ENCODE peak calls at places on chromosomes 11 and 22, in five cellular contexts. One of them, this sample, is unnamed.

GRCh38 chr11:10617551-10617950 is 49.1 kb upstream of the LYVE1 start:
- DNase-seq in suprapubic skin: no peak
- DNase-seq in transverse colon: no peak
- DNase-seq in H1: no peak
- DNase-seq in breast epithelium: no peak
- DNase-seq in this sample: no peak

GRCh38 chr11:118913411-118914125 is 12.2 kb downstream of the BCL9L start:
- DNase-seq in breast epithelium: no peak
- DNase-seq in suprapubic skin: no peak
- DNase-seq in H1: no peak
- DNase-seq in transverse colon: no peak
- DNase-seq in this sample: no peak

GRCh38 chr22:49216579-49216978 is 611.1 kb downstream of the BRD1 start:
- DNase-seq in breast epithelium: peak; percentile 37
- DNase-seq in suprapubic skin: peak; percentile 25
- DNase-seq in transverse colon: peak; percentile 1
- DNase-seq in H1: no peak
- DNase-seq in this sample: no peak

GRCh38 chr11:110892741-110893285 is 180.6 kb upstream of the ARHGAP20 start:
- DNase-seq in H1: no peak
- DNase-seq in transverse colon: no peak
- DNase-seq in breast epithelium: no peak
- DNase-seq in suprapubic skin: no peak
- DNase-seq in this sample: no peak

GRCh38 chr22:29225422-29226090 is 19.9 kb downstream of the EMID1 start:
- DNase-seq in suprapubic skin: peak; percentile 82
- DNase-seq in transverse colon: peak; percentile 33
- DNase-seq in breast epithelium: no peak
- DNase-seq in H1: no peak
- DNase-seq in this sample: no peak

GRCh38 chr11:111206472-111206871 is 39.1 kb upstream of the POU2AF2 start:
- DNase-seq in H1: no peak
- DNase-seq in transverse colon: no peak
- DNase-seq in suprapubic skin: no peak
- DNase-seq in breast epithelium: no peak
- DNase-seq in this sample: no peak

GRCh38 chr11:17703951-17704350 is 15.4 kb upstream of the MYOD1 start:
- DNase-seq in H1: no peak
- DNase-seq in breast epithelium: no peak
- DNase-seq in suprapubic skin: no peak
- DNase-seq in transverse colon: no peak
- DNase-seq in this sample: no peak

GRCh38 chr11:7486731-7487130 is 1.4 kb downstream of the OLFML1 start:
- DNase-seq in breast epithelium: no peak
- DNase-seq in suprapubic skin: no peak
- DNase-seq in transverse colon: no peak
- DNase-seq in H1: no peak
- DNase-seq in this sample: no peak

GRCh38 chr11:61134801-61135257 is 26.4 kb downstream of the VPS37C start:
- DNase-seq in H1: no peak
- DNase-seq in transverse colon: no peak
- DNase-seq in breast epithelium: no peak
- DNase-seq in suprapubic skin: no peak
- DNase-seq in this sample: no peak

GRCh38 chr11:101299210-101299609 is 169.6 kb upstream of the PGR start:
- DNase-seq in H1: no peak
- DNase-seq in suprapubic skin: no peak
- DNase-seq in breast epithelium: no peak
- DNase-seq in transverse colon: no peak
- DNase-seq in this sample: no peak

GRCh38 chr22:17705565-17706450 is 67.3 kb downstream of the BCL2L13 start:
- DNase-seq in suprapubic skin: no peak
- DNase-seq in H1: no peak
- DNase-seq in transverse colon: no peak
- DNase-seq in breast epithelium: no peak
- DNase-seq in this sample: no peak

GRCh38 chr11:93547028-93547427 is 3.8 kb upstream of the SMCO4 start:
- DNase-seq in H1: no peak
- DNase-seq in suprapubic skin: no peak
- DNase-seq in breast epithelium: no peak
- DNase-seq in transverse colon: no peak
- DNase-seq in this sample: no peak

GRCh38 chr11:42870480-42870879 is 441.3 kb upstream of the API5 start:
- DNase-seq in H1: no peak
- DNase-seq in suprapubic skin: no peak
- DNase-seq in transverse colon: no peak
- DNase-seq in breast epithelium: no peak
- DNase-seq in this sample: no peak

GRCh38 chr22:38074181-38075104 is 9.5 kb downstream of the SLC16A8 start:
- DNase-seq in H1: peak; percentile 87
- DNase-seq in transverse colon: no peak
- DNase-seq in suprapubic skin: no peak
- DNase-seq in breast epithelium: no peak
- DNase-seq in this sample: no peak

GRCh38 chr11:44632466-44633123 is 67.1 kb downstream of the CD82 start:
- DNase-seq in transverse colon: peak; percentile 29
- DNase-seq in H1: peak; percentile 57
- DNase-seq in suprapubic skin: no peak
- DNase-seq in breast epithelium: no peak
- DNase-seq in this sample: no peak

DNA sequence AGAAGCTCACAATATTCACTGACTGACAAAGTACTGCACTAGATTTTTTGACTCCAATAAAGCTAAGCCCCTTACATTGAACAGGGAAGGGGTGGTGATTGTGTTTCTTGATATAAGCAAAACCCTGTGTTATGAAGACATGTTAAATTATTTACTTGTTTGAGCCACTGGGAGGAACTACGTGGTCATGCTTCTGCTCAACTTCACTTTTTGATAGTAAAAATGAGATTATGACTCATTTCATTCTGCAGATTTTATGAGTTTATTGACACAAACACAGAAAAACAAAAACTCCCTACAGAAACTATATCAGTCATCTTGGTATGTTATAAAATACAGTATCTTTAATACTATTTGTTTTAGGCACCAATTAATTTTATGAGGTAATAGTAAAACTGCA is 124.7 kb downstream of the CADM1 start:
- DNase-seq in breast epithelium: no peak
- DNase-seq in transverse colon: no peak
- DNase-seq in H1: no peak
- DNase-seq in suprapubic skin: no peak
- DNase-seq in this sample: no peak
- TF ChIP-seq CTCF in breast epithelium: no peak
- TF ChIP-seq CTCF in transverse colon: no peak
- TF ChIP-seq CTCF in H1: no peak
- TF ChIP-seq CTCF in suprapubic skin: no peak
- TF ChIP-seq CTCF in this sample: no peak

GRCh38 chr11:1153951-1154487 is 3.7 kb upstream of the MUC5AC start:
- DNase-seq in breast epithelium: peak; percentile 47
- DNase-seq in H1: no peak
- DNase-seq in transverse colon: peak; percentile 35
- DNase-seq in suprapubic skin: peak; percentile 59
- DNase-seq in this sample: peak; percentile 96
- TF ChIP-seq POLR2AphosphoS5 in breast epithelium: no peak
- TF ChIP-seq POLR2AphosphoS5 in H1: no peak
- TF ChIP-seq POLR2AphosphoS5 in transverse colon: no peak
- TF ChIP-seq POLR2AphosphoS5 in suprapubic skin: no peak
- TF ChIP-seq POLR2AphosphoS5 in this sample: peak; percentile 98

DNA sequence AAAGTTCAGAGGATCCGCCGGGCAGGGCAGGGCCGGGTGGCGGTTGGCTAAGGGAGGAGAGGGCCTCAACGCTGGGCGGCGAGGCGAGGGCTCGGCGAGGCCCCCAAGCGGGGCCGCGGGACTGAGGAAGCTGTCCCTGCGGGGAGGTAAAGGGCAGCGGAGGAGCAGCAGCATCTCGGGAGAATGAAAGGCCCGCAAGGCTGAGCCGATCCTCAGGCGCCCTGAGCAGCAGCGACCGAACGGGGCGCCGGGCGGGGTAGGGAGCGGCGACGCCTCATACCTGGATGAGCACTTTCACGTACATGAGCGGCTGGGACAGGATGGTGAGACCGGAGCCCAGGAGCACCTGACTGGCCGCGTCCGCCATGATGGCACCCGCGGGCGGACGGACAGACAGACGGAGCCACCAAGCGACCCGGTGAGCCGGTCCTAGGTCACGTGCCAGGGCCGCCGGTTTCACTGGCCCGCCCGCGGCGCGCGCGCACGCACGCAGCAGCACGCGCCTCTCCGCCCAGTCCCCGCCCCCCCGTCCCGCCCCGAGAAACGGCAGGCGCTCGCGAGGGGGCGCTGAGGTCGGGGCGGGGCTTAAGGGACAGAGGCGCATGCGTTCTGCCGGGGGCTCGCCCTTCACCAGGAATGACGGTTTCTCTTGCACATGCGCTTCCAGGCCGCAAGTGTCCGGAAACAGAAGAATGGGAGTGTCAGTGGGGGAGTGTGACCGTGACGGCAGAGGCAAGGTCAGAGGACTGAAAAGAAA is at the start of gene MTCH2:
- DNase-seq in suprapubic skin: peak; percentile 97
- DNase-seq in transverse colon: peak; percentile 97
- DNase-seq in breast epithelium: peak; percentile 95
- DNase-seq in H1: peak; percentile 95
- DNase-seq in this sample: peak; percentile 85
- TF ChIP-seq CTCF in suprapubic skin: no peak
- TF ChIP-seq CTCF in transverse colon: peak; percentile 49
- TF ChIP-seq CTCF in breast epithelium: no peak
- TF ChIP-seq CTCF in H1: no peak
- TF ChIP-seq CTCF in this sample: no peak

GRCh38 chr11:21986361-21986760 is 206.5 kb upstream of the ANO5 start:
- DNase-seq in H1: no peak
- DNase-seq in transverse colon: no peak
- DNase-seq in breast epithelium: no peak
- DNase-seq in suprapubic skin: no peak
- DNase-seq in this sample: no peak

DNA sequence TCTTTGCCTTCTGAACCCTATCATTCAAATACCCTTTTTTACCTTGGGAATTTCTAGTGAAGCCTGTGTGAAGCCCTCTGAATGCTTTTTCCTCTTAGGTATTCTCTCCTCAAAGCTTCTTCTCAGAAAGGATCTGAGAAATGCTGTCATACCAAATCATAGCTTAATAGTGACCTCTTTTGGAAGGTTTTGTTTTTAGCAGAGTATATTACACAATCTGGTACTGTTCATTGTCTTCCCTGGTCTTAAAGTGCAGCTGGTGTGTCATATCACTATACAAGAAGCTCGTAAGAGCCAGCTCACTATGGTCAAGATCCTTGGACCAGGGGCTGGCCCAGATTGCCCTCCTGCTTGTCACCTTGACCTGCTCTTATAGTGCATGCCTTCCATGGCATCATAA is 204.4 kb upstream of the ANO5 start:
- DNase-seq in transverse colon: no peak
- DNase-seq in H1: no peak
- DNase-seq in suprapubic skin: no peak
- DNase-seq in breast epithelium: no peak
- DNase-seq in this sample: no peak
- TF ChIP-seq POLR2AphosphoS5 in transverse colon: no peak
- TF ChIP-seq POLR2AphosphoS5 in H1: no peak
- TF ChIP-seq POLR2AphosphoS5 in suprapubic skin: no peak
- TF ChIP-seq POLR2AphosphoS5 in breast epithelium: no peak
- TF ChIP-seq POLR2AphosphoS5 in this sample: no peak